ENCODE peak calls at places on chromosome 15, in four cellular contexts. M is tibial nerve; O is CD8-positive, alpha-beta T cell; P is breast epithelium. U is an unnamed sample. For H3K4me1, the result is how much of the 10 kb centered on the place peaks cover.

GRCh38 chr15:37078000-37078399 is 22.3 kb downstream of the MEIS2 start:
- DNase-seq in M (no peak), P (no peak), O (no peak), U (no peak)

GRCh38 chr15:55357774-55358173 is 38.8 kb downstream of the PIGB start:
- DNase-seq in M (no peak), P (no peak), O (no peak), U (no peak)

GRCh38 chr15:76988874-76989780 is 5.8 kb upstream of the PSTPIP1 start:
- DNase-seq in O (no peak), M (peak), P (no peak), U (no peak)

GRCh38 chr15:92714071-92714456 is 58.5 kb upstream of the FAM174B start:
- DNase-seq in P (no peak), M (no peak), O (no peak), U (peak)

GRCh38 chr15:54208786-54209185 is 230.5 kb downstream of the UNC13C start:
- DNase-seq in O (no peak), M (no peak), P (no peak), U (no peak)

GRCh38 chr15:71781179-71781964 is 29.0 kb upstream of the NR2E3 start:
- DNase-seq in O (no peak), P (no peak), M (no peak), U (no peak)

GRCh38 chr15:36544518-36545383 is 34.7 kb upstream of the CDIN1 start:
- DNase-seq in O (no peak), P (no peak), M (no peak), U (peak)

GRCh38 chr15:90813796-90814192 is 54.6 kb upstream of the FURIN start:
- DNase-seq in O (no peak), M (no peak), P (no peak), U (no peak)

GRCh38 chr15:69718916-69719315 is 266.3 kb downstream of the RPLP1 start:
- DNase-seq in O (peak), P (no peak), M (peak), U (no peak)

GRCh38 chr15:34442891-34443290 is 5.3 kb upstream of the GOLGA8A start:
- DNase-seq in O (no peak), M (no peak), P (no peak), U (no peak)

GRCh38 chr15:67066041-67067021 is 929 bp downstream of the SMAD3 start:
- DNase-seq in M (no peak), P (no peak), O (peak), U (peak)

GRCh38 chr15:37059051-37059450 is 41.3 kb downstream of the MEIS2 start:
- DNase-seq in O (no peak), P (no peak), M (no peak), U (no peak)

GRCh38 chr15:63292771-63293170 is 15.4 kb downstream of the APH1B start:
- DNase-seq in O (no peak), P (no peak), M (no peak), U (no peak)

GRCh38 chr15:58528197-58528870 is 96.5 kb downstream of the LIPC start:
- DNase-seq in M (no peak), O (no peak), P (no peak), U (no peak)
- H3K4me1 ChIP-seq in M (under half), O (under half), P (under half), U (under half)

GRCh38 chr15:33011976-33012375 is 182.5 kb downstream of the FMN1 start:
- DNase-seq in P (no peak), O (no peak), M (no peak), U (no peak)

GRCh38 chr15:33016405-33017024 is 178.0 kb downstream of the FMN1 start:
- DNase-seq in O (no peak), M (no peak), P (no peak), U (no peak)

GRCh38 chr15:33009026-33009425 is 185.5 kb downstream of the FMN1 start:
- DNase-seq in P (no peak), M (no peak), O (no peak), U (no peak)

GRCh38 chr15:33009603-33010002 is 184.9 kb downstream of the FMN1 start:
- DNase-seq in O (no peak), P (no peak), M (no peak), U (no peak)

DNA sequence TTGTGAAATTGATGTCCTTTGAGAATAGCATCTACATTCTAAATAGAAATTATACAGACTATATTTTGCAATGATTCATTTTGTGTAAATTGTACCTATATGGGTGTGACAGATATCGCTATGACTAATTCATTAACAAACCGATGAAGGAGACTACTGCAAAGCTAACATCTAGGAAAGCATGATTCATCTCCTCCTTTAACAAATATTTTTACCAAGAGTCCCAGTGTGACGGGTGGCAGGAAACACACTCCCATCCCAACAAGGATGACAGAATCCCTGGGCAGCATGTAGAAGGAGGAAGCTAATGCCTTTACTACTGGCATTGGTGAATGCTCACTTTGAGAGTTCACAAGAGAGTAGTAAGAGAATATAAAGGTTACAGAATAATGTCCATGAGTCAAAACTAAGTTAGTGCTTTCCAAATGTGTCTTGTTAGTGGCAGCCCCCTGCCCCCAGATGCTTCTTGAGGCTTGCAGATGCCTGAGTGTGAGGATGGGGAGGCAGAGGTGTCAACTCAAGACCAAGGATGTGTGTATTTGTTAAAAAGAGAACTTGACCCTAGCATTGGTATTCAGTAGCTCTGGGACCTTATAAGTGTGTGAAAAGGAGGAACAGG is 180.6 kb downstream of the FMN1 start:
- DNase-seq in O (no peak), M (no peak), P (no peak), U (peak)
- TF ChIP-seq CTCF in O (no peak), M (no peak), P (no peak), U (no peak)

GRCh38 chr15:78129098-78130011 is 1.9 kb downstream of the CIB2 start:
- DNase-seq in O (no peak), M (no peak), P (no peak), U (peak)
- H3K27ac ChIP-seq in O (no peak), M (no peak), P (no peak), U (no peak)

GRCh38 chr15:100686725-100687488 is 84.5 kb downstream of the ASB7 start:
- DNase-seq in M (no peak), P (no peak), O (no peak), U (no peak)
- H3K4me1 ChIP-seq in M (under half), P (under half), O (under half), U (under half)

GRCh38 chr15:100565591-100565990 is 36.4 kb downstream of the LINS1 start:
- DNase-seq in O (no peak), P (no peak), M (no peak), U (no peak)
- TF ChIP-seq CTCF in O (no peak), P (no peak), M (no peak), U (no peak)

GRCh38 chr15:33310481-33311311 is at the start of gene RYR3:
- DNase-seq in O (no peak), M (no peak), P (no peak), U (peak)
- H3K27ac ChIP-seq in O (no peak), M (peak), P (no peak), U (no peak)

U was measured in A673.